ENCODE peak calls at places on chromosomes 1 and 21, in ten cellular contexts. S is IMR-90; F is GM20000; Z is stimulated activated CD4-positive, alpha-beta T cell treated with anti-CD3 and anti-CD28 coated beads, Interleukin-15, amount 100 ng/mL, for 24 hours; D is AG09309; R is fibroblast of lung; A is nucleus accumbens; W is T-helper 1 cell; H is NCI-H1694; T is NCI-H1417. O is an unnamed sample.

GRCh38 chr1:163211667-163212066 is 9.0 kb upstream of the RGS5 start:
- DNase-seq in S (no peak), F (no peak), Z (no peak), D (no peak), R (no peak), A (no peak), W (no peak), H (no peak), T (no peak), O (no peak)

GRCh38 chr1:156431366-156432108 is 62.5 kb downstream of the RHBG start:
- DNase-seq in S (no peak), F (no peak), Z (no peak), D (no peak), R (no peak), A (no peak), W (no peak), H (no peak), T (no peak), O (no peak)

GRCh38 chr1:178702141-178702540 is 22.9 kb upstream of the RALGPS2 start:
- DNase-seq in S (peak; percentile 71), F (no peak), Z (no peak), D (no peak), R (peak; percentile 68), A (no peak), W (no peak), H (no peak), T (no peak), O (no peak)

GRCh38 chr1:42379794-42380616 is 587 bp upstream of the RIMKLA start:
- DNase-seq in S (peak; percentile 24), F (peak; percentile 54), Z (peak; percentile 41), D (no peak), R (peak; percentile 44), A (peak; percentile 33), W (no peak), H (no peak), T (peak; percentile 86), O (no peak)

GRCh38 chr1:88001460-88001859 is 672.8 kb downstream of the LMO4 start:
- DNase-seq in S (peak; percentile 49), F (no peak), Z (no peak), D (no peak), R (peak; percentile 66), A (no peak), W (no peak), H (no peak), T (no peak), O (no peak)

GRCh38 chr1:60765204-60765603 is 317.2 kb upstream of the NFIA start:
- DNase-seq in S (no peak), F (no peak), Z (peak; percentile 3), D (no peak), R (peak; percentile 11), A (no peak), W (no peak), H (peak; percentile 14), T (peak; percentile 66), O (peak; percentile 32)

GRCh38 chr1:89149229-89149628 is 23.3 kb upstream of the GBP2 start:
- DNase-seq in S (peak; percentile 43), F (no peak), Z (no peak), D (no peak), R (peak; percentile 21), A (no peak), W (no peak), H (no peak), T (peak; percentile 10), O (no peak)

GRCh38 chr21:39849014-39849655 is 18.1 kb upstream of the PCP4 start:
- DNase-seq in S (no peak), F (no peak), Z (no peak), D (no peak), R (peak; percentile 78), A (no peak), W (no peak), H (no peak), T (no peak), O (no peak)

GRCh38 chr21:36700295-36700960 is 1.5 kb downstream of the SIM2 start:
- DNase-seq in S (no peak), F (no peak), Z (peak; percentile 8), D (no peak), R (no peak), A (no peak), W (no peak), H (no peak), T (peak; percentile 50), O (no peak)

GRCh38 chr1:31297273-31298247 is 728 bp downstream of the ZCCHC17 start:
- DNase-seq in S (peak; percentile 37), F (peak; percentile 7), Z (peak; percentile 13), D (no peak), R (peak; percentile 15), A (no peak), W (no peak), H (no peak), T (peak; percentile 65), O (peak; percentile 13)

O was measured in OCI-LY7.